ENCODE peak calls at places on chromosome 14, in eight cellular contexts. F is adrenal gland, W is dorsolateral prefrontal cortex, T is IMR-90, G is OCI-LY7, C is A549, S is psoas muscle, K is hepatocyte. M is an unnamed sample.

GRCh38 chr14:68589447-68590232 is 203.2 kb downstream of the ZFP36L1 start:
- DNase-seq in W (no peak), F (no peak), G (no peak), T (peak; percentile 66), S (peak; percentile 70), C (no peak), K (peak; percentile 88), M (no peak)

GRCh38 chr14:96086032-96086431 is 46.9 kb downstream of the C14orf132 start:
- DNase-seq in T (peak; percentile 86), W (no peak), K (peak; percentile 53), S (no peak), C (peak; percentile 52), G (no peak), F (no peak), M (no peak)

GRCh38 chr14:20681348-20682126 is 2.8 kb upstream of the RNASE4 start:
- DNase-seq in K (peak; percentile 94), G (peak; percentile 82), T (peak; percentile 87), F (peak; percentile 97), W (peak; percentile 81), S (peak; percentile 84), C (peak; percentile 62), M (peak; percentile 84)

GRCh38 chr14:23431486-23431885 is 4.0 kb downstream of the MYH7 start:
- DNase-seq in W (no peak), C (no peak), T (no peak), F (no peak), G (no peak), S (no peak), K (no peak), M (no peak)

GRCh38 chr14:68309121-68309520 is 483.7 kb downstream of the ZFP36L1 start:
- DNase-seq in W (no peak), G (no peak), T (no peak), C (no peak), S (no peak), K (no peak), F (no peak), M (no peak)

GRCh38 chr14:24734917-24735500 is 101.0 kb upstream of the GZMB start:
- DNase-seq in T (peak; percentile 69), G (peak; percentile 63), K (peak; percentile 87), C (peak; percentile 7), S (no peak), F (peak; percentile 58), W (no peak), M (no peak)

GRCh38 chr14:44798386-44799242 is 163.1 kb downstream of the KLHL28 start:
- DNase-seq in C (no peak), S (no peak), G (no peak), W (no peak), T (no peak), K (no peak), F (no peak), M (no peak)

GRCh38 chr14:77872152-77872551 is 72.2 kb downstream of the ADCK1 start:
- DNase-seq in G (no peak), T (no peak), F (no peak), W (no peak), C (no peak), K (no peak), S (no peak), M (no peak)

GRCh38 chr14:30125322-30125944 is 197.8 kb upstream of the PRKD1 start:
- DNase-seq in W (no peak), F (no peak), C (no peak), G (no peak), T (no peak), K (no peak), S (no peak), M (no peak)

GRCh38 chr14:23442721-23443356 is 7.4 kb upstream of the MYH7 start:
- DNase-seq in G (no peak), C (no peak), S (no peak), K (no peak), W (no peak), T (no peak), F (peak; percentile 27), M (no peak)

GRCh38 chr14:36493761-36494160 is 26.3 kb downstream of the NKX2-1 start:
- DNase-seq in T (no peak), S (no peak), C (no peak), G (no peak), F (no peak), W (no peak), K (no peak), M (no peak)

GRCh38 chr14:89373185-89373584 is 43.8 kb downstream of the FOXN3 start:
- DNase-seq in C (no peak), T (no peak), G (no peak), S (no peak), W (no peak), F (no peak), K (no peak), M (no peak)

GRCh38 chr14:101223561-101224162 is 320.1 kb upstream of the RTL1 start:
- DNase-seq in F (peak; percentile 42), T (no peak), W (no peak), C (no peak), G (no peak), S (peak; percentile 2), K (no peak), M (no peak)

GRCh38 chr14:64137657-64138290 is 156.4 kb downstream of the ESR2 start:
- DNase-seq in K (peak; percentile 23), G (peak; percentile 11), S (no peak), C (no peak), W (no peak), F (peak; percentile 72), T (peak; percentile 8), M (no peak)
- TF ChIP-seq CTCF in K (peak; percentile 29), G (peak; percentile 61), S (no peak), C (no peak), W (peak; percentile 12), F (peak; percentile 60), T (peak; percentile 35), M (no peak)

DNA sequence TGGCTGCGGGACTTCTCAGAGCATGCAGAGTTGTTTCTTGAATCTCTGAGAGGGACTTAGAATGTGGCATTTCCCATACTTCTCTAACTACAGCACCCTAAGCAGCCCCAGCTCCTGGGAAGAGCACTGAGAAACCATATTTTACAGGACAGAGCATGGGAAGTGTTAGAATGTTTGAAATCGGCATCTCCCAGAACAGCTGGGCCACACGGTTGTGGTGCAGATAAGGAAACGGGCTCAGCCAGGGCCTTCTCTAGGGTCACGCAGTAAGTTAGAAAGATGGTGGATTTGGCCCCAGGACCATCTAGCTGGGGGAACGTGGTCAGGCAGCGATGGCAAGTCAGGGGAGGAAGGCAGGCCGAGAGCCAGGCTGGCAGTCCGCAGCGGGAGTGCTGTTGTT is 10.5 kb upstream of the HHIPL1 start:
- DNase-seq in C (no peak), G (no peak), W (no peak), K (no peak), T (no peak), F (no peak), S (no peak), M (no peak)
- H3K27ac ChIP-seq in C (no peak overlapping the region), G (no peak overlapping the region), W (no peak overlapping the region), K (no peak overlapping the region), T (no peak overlapping the region), F (no peak overlapping the region), S (no peak overlapping the region), M (no peak overlapping the region)

GRCh38 chr14:71752111-71752738 is 180.0 kb upstream of the RGS6 start:
- DNase-seq in W (no peak), K (no peak), S (no peak), F (no peak), C (no peak), G (no peak), T (no peak), M (no peak)

GRCh38 chr14:71753976-71754375 is 178.3 kb upstream of the RGS6 start:
- DNase-seq in T (no peak), G (no peak), K (no peak), W (no peak), S (no peak), C (no peak), F (no peak), M (no peak)

GRCh38 chr14:71751264-71751663 is 181.0 kb upstream of the RGS6 start:
- DNase-seq in T (peak; percentile 53), F (no peak), G (no peak), C (no peak), W (no peak), S (no peak), K (no peak), M (no peak)

GRCh38 chr14:71754422-71755095 is 177.7 kb upstream of the RGS6 start:
- DNase-seq in C (no peak), K (no peak), S (no peak), T (no peak), W (no peak), G (no peak), F (no peak), M (no peak)

GRCh38 chr14:71753126-71753830 is 179.0 kb upstream of the RGS6 start:
- DNase-seq in W (peak; percentile 84), C (peak; percentile 62), K (peak; percentile 92), T (peak; percentile 85), G (peak; percentile 81), S (peak; percentile 89), F (peak; percentile 97), M (peak; percentile 89)
- TF ChIP-seq CTCF in W (peak; percentile 94), C (peak; percentile 95), K (peak; percentile 99), T (peak; percentile 97), G (peak; percentile 98), S (peak; percentile 85), F (peak; percentile 93), M (peak; percentile 94)

GRCh38 chr14:31258427-31259039 is 50.9 kb upstream of the HECTD1 start:
- DNase-seq in T (no peak), K (no peak), S (no peak), F (no peak), W (no peak), C (no peak), G (no peak), M (no peak)

GRCh38 chr14:31265701-31266398 is 58.3 kb upstream of the HECTD1 start:
- DNase-seq in C (no peak), G (no peak), K (peak; percentile 68), T (peak; percentile 30), W (no peak), S (no peak), F (no peak), M (no peak)

GRCh38 chr14:31263485-31264133 is 56.0 kb upstream of the HECTD1 start:
- DNase-seq in W (no peak), K (peak; percentile 75), S (no peak), F (peak; percentile 79), T (peak; percentile 100), G (no peak), C (peak; percentile 57), M (no peak)

GRCh38 chr14:31261523-31261858 is 53.9 kb upstream of the HECTD1 start:
- DNase-seq in K (no peak), G (no peak), F (no peak), S (no peak), T (no peak), C (no peak), W (no peak), M (no peak)

GRCh38 chr14:31261859-31262739 is 54.5 kb upstream of the HECTD1 start:
- DNase-seq in G (no peak), C (no peak), W (no peak), F (peak; percentile 55), K (peak; percentile 27), S (no peak), T (peak; percentile 63), M (peak; percentile 55)
- H3K27ac ChIP-seq in G (no peak overlapping the region), C (peak overlapping the region; percentile 13), W (peak overlapping the region; percentile 43), F (peak overlapping the region; percentile 12), K (peak overlapping the region; percentile 39), S (peak overlapping the region; percentile 42), T (peak overlapping the region; percentile 88), M (peak overlapping the region; percentile 81)

DNA sequence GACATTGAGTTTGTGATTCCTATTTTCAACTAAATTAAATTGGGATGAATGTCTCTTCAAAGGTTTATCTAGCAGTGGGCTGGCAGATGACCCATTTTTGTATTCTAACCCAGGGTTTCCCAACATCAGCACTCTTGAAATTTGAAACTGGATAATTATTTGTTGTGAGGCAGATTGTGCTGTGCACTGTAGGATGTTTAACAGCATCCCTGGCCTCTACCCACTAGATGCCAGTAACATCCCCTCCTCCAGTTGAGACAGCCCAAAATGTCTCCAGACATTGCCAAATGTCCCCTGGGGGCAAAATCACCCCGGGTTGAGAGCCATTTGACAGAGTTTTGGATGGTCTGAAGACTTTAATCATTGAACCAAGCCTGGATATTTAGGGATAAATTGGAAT is 11.1 kb downstream of the DAAM1 start:
- DNase-seq in G (no peak), S (no peak), T (no peak), C (no peak), W (no peak), F (no peak), K (no peak), M (no peak)
- TF ChIP-seq CTCF in G (peak; percentile 3), S (no peak), T (no peak), C (no peak), W (no peak), F (no peak), K (no peak), M (no peak)